ENCODE peak calls at places on chromosome 19, in five cellular contexts. I is fibroblast of mammary gland; N is CD4-positive, alpha-beta T cell; T is heart left ventricle; C is left ventricle myocardium inferior. A is an unnamed sample.

GRCh38 chr19:13537454-13537853 is 31.2 kb upstream of the CACNA1A start:
- DNase-seq in I (no peak), N (no peak), T (no peak), C (no peak), A (no peak)

GRCh38 chr19:36110487-36111199 is at the start of gene OVOL3:
- DNase-seq in I (no peak), N (no peak), T (no peak), C (no peak), A (no peak)

GRCh38 chr19:38209671-38210457 is 14.2 kb downstream of the DPF1 start:
- DNase-seq in I (peak), N (no peak), T (peak), C (peak), A (no peak)

GRCh38 chr19:54266133-54266532 is 9.1 kb upstream of the LILRB5 start:
- DNase-seq in I (peak), N (peak), T (peak), C (peak), A (peak)

GRCh38 chr19:46442808-46443450 is 14.2 kb upstream of the PNMA8C start:
- DNase-seq in I (peak), N (no peak), T (no peak), C (no peak), A (peak)

GRCh38 chr19:42488783-42489521 is 39.3 kb downstream of the CEACAM1 start:
- DNase-seq in I (no peak), N (no peak), T (no peak), C (no peak), A (no peak)

GRCh38 chr19:13819242-13819641 is 24.0 kb downstream of the ZSWIM4 start:
- DNase-seq in I (no peak), N (no peak), T (no peak), C (no peak), A (no peak)

GRCh38 chr19:35154535-35155406 is at the start of gene FXYD5:
- DNase-seq in I (peak), N (peak), T (peak), C (peak), A (peak)

GRCh38 chr19:20367811-20368294 is 197.7 kb downstream of the ZNF737 start:
- DNase-seq in I (no peak), N (no peak), T (no peak), C (no peak), A (peak)

GRCh38 chr19:30799854-30800755 is 427.9 kb downstream of the ZNF536 start:
- DNase-seq in I (no peak), N (no peak), T (peak), C (peak), A (no peak)

GRCh38 chr19:29753190-29753933 is 38.3 kb upstream of the C19orf12 start:
- DNase-seq in I (no peak), N (no peak), T (no peak), C (no peak), A (no peak)

GRCh38 chr19:35856546-35857149 is at the start of gene KIRREL2:
- DNase-seq in I (no peak), N (no peak), T (no peak), C (no peak), A (no peak)

GRCh38 chr19:21491161-21491560 is 14.2 kb upstream of the ZNF429 start:
- DNase-seq in I (peak), N (no peak), T (no peak), C (no peak), A (peak)

GRCh38 chr19:14544977-14545715 is 15.8 kb downstream of the TECR start:
- DNase-seq in I (no peak), N (no peak), T (peak), C (peak), A (peak)

GRCh38 chr19:55486971-55487883 is 1.0 kb upstream of the SSC5D start:
- DNase-seq in I (peak), N (no peak), T (peak), C (peak), A (peak)

GRCh38 chr19:47309038-47309437 is 623 bp upstream of the C5AR1 start:
- DNase-seq in I (peak), N (no peak), T (no peak), C (no peak), A (no peak)

GRCh38 chr19:34405892-34406660 is 1.9 kb downstream of the PDCD2L start:
- DNase-seq in I (no peak), N (no peak), T (no peak), C (no peak), A (no peak)

GRCh38 chr19:31821346-31821745 is 472.1 kb upstream of the TSHZ3 start:
- DNase-seq in I (no peak), N (no peak), T (no peak), C (no peak), A (no peak)

GRCh38 chr19:55563261-55563690 is 17.4 kb downstream of the ZNF579 start:
- DNase-seq in I (no peak), N (no peak), T (peak), C (peak), A (no peak)

GRCh38 chr19:19321143-19321577 is 531 bp downstream of the MAU2 start:
- DNase-seq in I (peak), N (no peak), T (no peak), C (no peak), A (no peak)

GRCh38 chr19:52670046-52670445 is 31.9 kb upstream of the ZNF83 start:
- DNase-seq in I (no peak), N (no peak), T (no peak), C (no peak), A (peak)

GRCh38 chr19:460877-461609 is at the start of gene SHC2:
- DNase-seq in I (no peak), N (no peak), T (no peak), C (peak), A (no peak)

GRCh38 chr19:21765151-21765550 is 2.2 kb downstream of the ZNF100 start:
- DNase-seq in I (peak), N (no peak), T (no peak), C (no peak), A (peak)

GRCh38 chr19:35990771-35991730 is 3.9 kb upstream of the SDHAF1 start:
- DNase-seq in I (no peak), N (no peak), T (no peak), C (no peak), A (no peak)

GRCh38 chr19:42288881-42289555 is 12.9 kb upstream of the PRR19 start:
- DNase-seq in I (no peak), N (no peak), T (no peak), C (no peak), A (no peak)

GRCh38 chr19:11421607-11422098 is 2.5 kb upstream of the RGL3 start:
- DNase-seq in I (no peak), N (peak), T (no peak), C (peak), A (peak)

GRCh38 chr19:47381653-47382279 is 32.7 kb downstream of the DHX34 start:
- DNase-seq in I (no peak), N (no peak), T (no peak), C (no peak), A (no peak)

DNA sequence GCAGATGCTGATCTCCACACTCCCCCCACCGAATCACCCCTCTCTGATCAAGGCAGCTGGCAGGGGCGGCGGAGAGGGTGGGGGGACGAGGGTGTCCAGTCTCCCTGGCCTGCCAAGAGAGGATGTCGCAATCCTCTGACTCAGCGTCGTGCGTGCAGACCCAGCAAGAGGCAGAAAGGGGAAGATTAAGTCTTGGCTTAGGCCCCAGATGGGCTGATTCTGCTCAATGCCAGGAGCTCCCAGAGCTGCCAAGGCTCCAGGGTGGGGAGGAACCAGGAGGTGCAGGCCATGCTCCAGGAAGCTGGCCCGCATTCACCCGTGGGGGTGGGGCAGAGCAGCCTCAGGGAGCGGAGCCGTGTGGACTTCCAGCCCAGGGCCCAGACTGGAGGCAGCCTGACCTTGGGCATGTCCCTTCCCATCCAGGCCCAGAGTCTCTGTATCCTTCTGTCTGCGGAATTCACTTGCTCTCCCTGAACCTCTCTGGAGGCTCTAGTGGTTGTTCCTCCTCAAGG is 6.6 kb upstream of the BCL3 start:
- DNase-seq in I (peak), N (no peak), T (peak), C (peak), A (peak)
- TF ChIP-seq CTCF in I (no peak), N (no peak), T (no peak), C (no peak), A (no peak)

GRCh38 chr19:5897189-5897969 is 6.2 kb downstream of the NDUFA11 start:
- DNase-seq in I (no peak), N (no peak), T (no peak), C (no peak), A (no peak)
- TF ChIP-seq CTCF in I (no peak), N (no peak), T (no peak), C (no peak), A (no peak)

DNA sequence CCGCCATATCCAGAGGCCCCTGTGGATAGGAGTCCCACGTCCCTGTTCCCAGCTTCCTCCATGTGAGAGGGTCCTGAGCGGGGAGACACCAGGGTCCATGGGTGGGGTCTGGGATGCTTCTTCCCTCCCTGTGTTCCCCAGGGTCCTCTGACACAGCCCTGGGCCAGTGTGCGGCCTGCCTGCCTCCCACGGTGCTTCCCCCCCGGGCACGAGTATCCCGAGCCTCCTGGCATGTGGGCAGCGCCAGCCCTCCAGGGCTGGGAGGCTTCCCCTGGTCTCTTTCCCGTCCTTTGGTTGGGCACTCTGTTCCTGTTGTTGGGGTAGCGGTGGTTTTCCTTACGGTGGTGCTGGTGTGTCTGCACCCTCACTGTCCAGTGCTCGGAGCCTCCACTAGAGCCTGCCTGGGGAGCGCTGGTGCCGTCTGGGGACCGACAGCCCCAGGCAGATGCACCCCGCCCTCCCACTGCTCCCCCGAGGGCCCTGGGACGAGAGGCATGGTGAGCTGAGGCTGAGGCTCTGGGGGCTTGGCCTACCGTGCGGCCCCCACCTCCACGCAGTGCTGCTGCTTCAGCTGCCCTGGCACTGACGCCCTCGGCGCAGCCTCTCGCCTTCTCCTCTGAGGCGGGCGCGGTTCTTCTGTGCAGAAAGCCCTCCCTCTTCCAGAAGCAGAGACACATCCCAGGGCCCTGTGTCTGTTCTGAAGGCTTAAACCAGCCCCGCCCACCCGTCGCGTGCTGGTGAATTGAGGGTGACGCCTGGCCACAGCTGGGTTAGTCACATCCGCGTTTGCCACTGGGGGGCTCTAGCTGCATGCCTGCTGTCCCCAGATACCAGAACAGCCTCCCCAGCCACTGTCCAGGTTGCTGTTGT is 27.9 kb downstream of the PLEKHJ1 start:
- DNase-seq in I (peak), N (no peak), T (peak), C (peak), A (peak)
- TF ChIP-seq CTCF in I (no peak), N (no peak), T (no peak), C (peak), A (no peak)

GRCh38 chr19:1466461-1467227 is 12.4 kb downstream of the C19orf25 start:
- DNase-seq in I (no peak), N (no peak), T (no peak), C (no peak), A (no peak)

GRCh38 chr19:1466018-1466460 is 13.0 kb downstream of the C19orf25 start:
- DNase-seq in I (no peak), N (no peak), T (no peak), C (no peak), A (no peak)

GRCh38 chr19:1467228-1467511 is 11.8 kb downstream of the C19orf25 start:
- DNase-seq in I (no peak), N (no peak), T (no peak), C (no peak), A (no peak)

GRCh38 chr19:1468274-1469199 is 10.5 kb downstream of the C19orf25 start:
- DNase-seq in I (peak), N (no peak), T (no peak), C (no peak), A (peak)

GRCh38 chr19:1467512-1468273 is 11.3 kb downstream of the C19orf25 start:
- DNase-seq in I (no peak), N (no peak), T (no peak), C (no peak), A (no peak)
- TF ChIP-seq CTCF in I (no peak), N (no peak), T (no peak), C (no peak), A (no peak)

GRCh38 chr19:8511573-8512101 is 2.3 kb downstream of the ZNF414 start:
- DNase-seq in I (no peak), N (no peak), T (no peak), C (no peak), A (peak)

GRCh38 chr19:8515317-8515716 is 1.4 kb upstream of the ZNF414 start:
- DNase-seq in I (peak), N (peak), T (peak), C (no peak), A (no peak)

GRCh38 chr19:8512115-8512967 is 1.6 kb downstream of the ZNF414 start:
- DNase-seq in I (peak), N (no peak), T (peak), C (no peak), A (peak)

GRCh38 chr19:8513687-8514504 is at the start of gene ZNF414:
- DNase-seq in I (peak), N (peak), T (peak), C (peak), A (peak)

GRCh38 chr19:8512991-8513686 is 828 bp downstream of the ZNF414 start:
- DNase-seq in I (no peak), N (no peak), T (peak), C (no peak), A (no peak)
- TF ChIP-seq CTCF in I (no peak), N (no peak), T (no peak), C (no peak), A (peak)

GRCh38 chr19:7497292-7497691 is 8.5 kb upstream of the PEX11G start:
- DNase-seq in I (no peak), N (no peak), T (no peak), C (no peak), A (no peak)

GRCh38 chr19:7492142-7493055 is 3.6 kb upstream of the PEX11G start:
- DNase-seq in I (peak), N (no peak), T (no peak), C (no peak), A (peak)

GRCh38 chr19:7488736-7489353 is at the start of gene PEX11G:
- DNase-seq in I (peak), N (peak), T (peak), C (peak), A (peak)

GRCh38 chr19:7489609-7490044 is 792 bp upstream of the PEX11G start:
- DNase-seq in I (no peak), N (no peak), T (no peak), C (no peak), A (no peak)

DNA sequence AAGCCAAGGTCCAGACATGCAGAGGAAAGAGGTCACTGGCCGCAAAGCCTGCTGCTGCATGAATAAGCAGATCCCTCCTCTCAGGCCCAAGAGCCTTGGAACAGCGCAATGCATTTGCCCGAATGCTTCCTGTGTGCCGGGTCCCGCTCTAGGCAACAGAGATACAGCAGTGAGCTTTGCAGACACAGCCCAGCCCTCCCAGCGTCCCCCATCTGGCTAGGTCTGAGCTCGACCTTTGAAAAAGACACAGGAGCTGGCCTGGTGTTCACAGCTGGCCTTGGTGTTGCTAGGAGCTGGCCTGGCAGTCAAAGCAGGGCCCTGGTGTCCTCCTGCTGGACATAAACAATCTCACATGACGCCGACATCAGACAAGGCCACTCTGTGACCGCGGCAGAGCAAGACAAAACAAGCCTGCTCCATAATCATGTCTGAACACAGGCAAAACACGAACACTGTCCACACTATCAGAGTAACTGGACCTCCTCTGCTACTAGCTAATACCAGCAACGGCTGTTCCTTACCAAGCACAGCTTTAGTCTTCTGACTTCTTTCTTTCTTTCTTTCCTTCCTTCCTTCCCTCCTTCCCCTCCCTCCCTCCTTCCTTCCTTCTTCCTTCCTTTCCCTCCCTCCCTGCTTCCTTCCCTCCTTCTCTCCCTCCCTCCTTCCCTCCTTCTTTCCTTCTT is 5.7 kb upstream of the PEX11G start:
- DNase-seq in I (peak), N (no peak), T (peak), C (peak), A (peak)
- TF ChIP-seq CTCF in I (no peak), N (no peak), T (no peak), C (peak), A (no peak)

GRCh38 chr19:4061683-4062575 is 4.8 kb downstream of the ZBTB7A start:
- DNase-seq in I (peak), N (no peak), T (peak), C (no peak), A (peak)

GRCh38 chr19:4064551-4065260 is 2.0 kb downstream of the ZBTB7A start:
- DNase-seq in I (peak), N (peak), T (peak), C (peak), A (no peak)

GRCh38 chr19:4064073-4064550 is 2.6 kb downstream of the ZBTB7A start:
- DNase-seq in I (peak), N (no peak), T (no peak), C (no peak), A (no peak)

GRCh38 chr19:4062576-4063368 is 3.9 kb downstream of the ZBTB7A start:
- DNase-seq in I (peak), N (no peak), T (no peak), C (no peak), A (no peak)

GRCh38 chr19:4063369-4064072 is 3.2 kb downstream of the ZBTB7A start:
- DNase-seq in I (no peak), N (no peak), T (no peak), C (no peak), A (no peak)
- TF ChIP-seq CTCF in I (peak), N (no peak), T (no peak), C (no peak), A (peak)

GRCh38 chr19:6424939-6425731 is 524 bp upstream of the KHSRP start:
- DNase-seq in I (peak), N (peak), T (peak), C (peak), A (peak)
- TF ChIP-seq CTCF in I (no peak), N (no peak), T (no peak), C (no peak), A (no peak)

GRCh38 chr19:49533551-49534488 is 6.0 kb downstream of the RCN3 start:
- DNase-seq in I (peak), N (peak), T (peak), C (peak), A (peak)
- TF ChIP-seq CTCF in I (no peak), N (peak), T (no peak), C (peak), A (peak)

DNA sequence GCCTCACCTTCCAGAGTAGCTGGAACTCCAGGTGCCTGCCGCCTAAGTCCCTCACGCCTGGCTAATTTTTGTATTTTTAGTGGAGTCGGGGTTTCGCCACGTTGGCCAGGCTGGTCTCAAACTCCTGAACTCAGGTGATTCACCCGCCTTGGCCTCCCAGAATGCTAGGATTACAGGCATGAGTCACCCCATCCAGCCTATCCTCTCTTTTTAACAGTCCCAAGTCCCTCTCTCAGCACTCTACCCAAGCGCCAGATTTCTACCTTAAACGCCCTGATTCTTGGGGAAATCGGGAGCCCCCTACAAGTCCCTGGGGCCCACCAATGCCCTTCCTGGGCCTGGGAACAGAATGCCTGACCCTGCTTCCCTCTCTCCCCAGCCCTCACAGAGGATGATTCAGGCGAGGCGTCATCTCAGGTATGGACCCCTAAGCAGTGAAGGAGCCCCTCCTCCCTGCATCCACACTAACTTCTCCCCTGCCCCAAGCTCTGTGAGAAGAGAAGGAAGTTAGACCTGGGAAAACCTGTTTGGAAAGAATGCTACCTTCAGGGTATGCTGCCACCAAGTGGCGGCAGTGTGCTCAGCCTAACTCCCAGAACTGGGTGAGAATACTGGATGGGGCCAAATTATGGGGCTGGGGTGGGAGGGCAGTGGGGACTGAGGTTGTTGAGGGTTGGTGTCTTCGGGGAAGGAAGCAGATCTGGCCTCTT is 20.8 kb upstream of the EBI3 start:
- DNase-seq in I (peak), N (no peak), T (no peak), C (no peak), A (peak)
- TF ChIP-seq CTCF in I (peak), N (peak), T (no peak), C (peak), A (peak)